ENCODE peak calls at places on chromosomes 2 and 18, in eight cellular contexts. T is PC-9, H is brain microvascular endothelial cell, K is cardiac muscle cell, S is adrenal gland, G is heart left ventricle, Q is stomach, W is thyroid gland. O is an unnamed sample.

GRCh38 chr2:240957656-240958365 is 40.6 kb upstream of the SNED1 start:
- DNase-seq in T (no peak), H (no peak), K (peak), S (peak), G (peak), Q (peak), W (peak), O (no peak)

GRCh38 chr2:22850310-22850709 is 534.7 kb upstream of the KLHL29 start:
- DNase-seq in T (no peak), H (no peak), K (no peak), S (no peak), G (no peak), Q (no peak), W (no peak), O (no peak)

GRCh38 chr2:183248866-183249567 is 124.8 kb downstream of the NUP35 start:
- DNase-seq in T (no peak), H (peak), K (peak), S (no peak), G (no peak), Q (no peak), W (no peak), O (peak)

GRCh38 chr18:6578686-6579085 is 150.8 kb upstream of the ARHGAP28 start:
- DNase-seq in T (no peak), H (no peak), K (no peak), S (no peak), G (no peak), Q (no peak), W (no peak), O (no peak)

GRCh38 chr18:51666717-51667320 is 469.3 kb upstream of the MEX3C start:
- DNase-seq in T (no peak), H (peak), K (peak), S (peak), G (peak), Q (peak), W (peak), O (peak)

GRCh38 chr2:172878260-172878659 is 142.6 kb downstream of the RAPGEF4 start:
- DNase-seq in T (no peak), H (peak), K (peak), S (no peak), G (no peak), Q (no peak), W (no peak), O (no peak)

GRCh38 chr2:31987454-31987853 is 23.4 kb downstream of the MEMO1 start:
- DNase-seq in T (no peak), H (peak), K (peak), S (no peak), G (no peak), Q (no peak), W (no peak), O (peak)

GRCh38 chr2:33436083-33436482 is 40.4 kb upstream of the RASGRP3 start:
- DNase-seq in T (no peak), H (no peak), K (peak), S (no peak), G (no peak), Q (no peak), W (no peak), O (no peak)

GRCh38 chr18:34837769-34838194 is 127.7 kb downstream of the DTNA start:
- DNase-seq in T (no peak), H (peak), K (peak), S (no peak), G (no peak), Q (no peak), W (peak), O (no peak)

GRCh38 chr2:200968735-200969134 is 5.3 kb upstream of the ORC2 start:
- DNase-seq in T (no peak), H (no peak), K (no peak), S (no peak), G (no peak), Q (no peak), W (no peak), O (no peak)

GRCh38 chr18:5393779-5394178 is 98.3 kb upstream of the ZBTB14 start:
- DNase-seq in T (no peak), H (peak), K (peak), S (no peak), G (no peak), Q (no peak), W (no peak), O (no peak)

GRCh38 chr2:9820020-9820973 is 23.0 kb upstream of the TAF1B start:
- DNase-seq in T (peak), H (peak), K (peak), S (no peak), G (no peak), Q (no peak), W (no peak), O (peak)

GRCh38 chr2:158460632-158461297 is 4.0 kb downstream of the PKP4 start:
- DNase-seq in T (no peak), H (no peak), K (peak), S (no peak), G (no peak), Q (no peak), W (no peak), O (no peak)

GRCh38 chr2:154489271-154489858 is 209.1 kb upstream of the KCNJ3 start:
- DNase-seq in T (no peak), H (no peak), K (no peak), S (no peak), G (no peak), Q (no peak), W (no peak), O (no peak)

GRCh38 chr18:48326901-48327675 is 82.1 kb downstream of the ZBTB7C start:
- DNase-seq in T (no peak), H (peak), K (peak), S (peak), G (no peak), Q (no peak), W (peak), O (peak)

GRCh38 chr2:172311921-172312345 is 115.5 kb upstream of the ITGA6 start:
- DNase-seq in T (no peak), H (no peak), K (peak), S (no peak), G (no peak), Q (peak), W (peak), O (no peak)

GRCh38 chr18:62326646-62327348 is 1.7 kb downstream of the TNFRSF11A start:
- DNase-seq in T (no peak), H (no peak), K (no peak), S (no peak), G (no peak), Q (no peak), W (no peak), O (no peak)

GRCh38 chr2:215364157-215365155 is 52.6 kb downstream of the ATIC start:
- DNase-seq in T (no peak), H (no peak), K (peak), S (no peak), G (no peak), Q (no peak), W (no peak), O (no peak)

GRCh38 chr2:70518557-70518956 is 35.1 kb downstream of the TGFA start:
- DNase-seq in T (no peak), H (no peak), K (no peak), S (no peak), G (no peak), Q (no peak), W (no peak), O (no peak)

GRCh38 chr2:240304746-240305161 is 130.7 kb upstream of the GPC1 start:
- DNase-seq in T (no peak), H (no peak), K (no peak), S (no peak), G (no peak), Q (no peak), W (no peak), O (no peak)

GRCh38 chr2:227411320-227411989 is 23.7 kb upstream of the SCYGR1 start:
- DNase-seq in T (peak), H (peak), K (peak), S (no peak), G (no peak), Q (no peak), W (no peak), O (peak)

GRCh38 chr2:68734688-68735525 is at the start of gene ARHGAP25:
- DNase-seq in T (no peak), H (no peak), K (no peak), S (no peak), G (no peak), Q (no peak), W (no peak), O (no peak)

GRCh38 chr18:2826581-2826980 is 20.2 kb upstream of the EMILIN2 start:
- DNase-seq in T (no peak), H (no peak), K (peak), S (no peak), G (no peak), Q (no peak), W (no peak), O (no peak)

GRCh38 chr18:77899972-77900754 is 650.5 kb downstream of the GALR1 start:
- DNase-seq in T (peak), H (peak), K (peak), S (peak), G (peak), Q (peak), W (peak), O (no peak)

GRCh38 chr2:208373460-208374089 is 33.0 kb upstream of the PTH2R start:
- DNase-seq in T (no peak), H (peak), K (peak), S (peak), G (no peak), Q (no peak), W (peak), O (peak)

DNA sequence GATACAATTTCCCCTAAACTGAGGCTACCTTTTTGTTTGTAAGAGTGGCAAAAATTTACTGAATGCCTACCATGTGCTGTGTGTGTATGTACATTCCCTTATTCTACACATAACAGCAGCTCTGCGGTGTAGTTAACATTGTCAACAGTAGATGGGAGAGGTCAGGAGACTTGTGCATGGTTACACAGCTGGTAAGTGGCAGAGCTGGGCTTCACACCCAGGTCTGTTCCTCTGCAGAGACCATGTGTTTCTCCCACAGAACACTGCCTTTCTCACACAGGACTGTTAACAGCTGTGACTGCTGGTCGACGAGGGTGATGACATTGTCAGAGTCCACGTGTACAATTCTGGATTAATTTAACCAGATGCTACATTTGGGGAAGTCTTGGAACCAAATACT is 49.1 kb downstream of the EML6 start:
- DNase-seq in T (no peak), H (peak), K (peak), S (no peak), G (no peak), Q (no peak), W (no peak), O (no peak)
- TF ChIP-seq CTCF in T (no peak), H (no peak), K (no peak), S (no peak), G (no peak), Q (no peak), W (no peak), O (no peak)

GRCh38 chr2:168624028-168624427 is 168.0 kb downstream of the CERS6 start:
- DNase-seq in T (no peak), H (no peak), K (no peak), S (no peak), G (no peak), Q (no peak), W (no peak), O (no peak)

GRCh38 chr2:168620554-168620953 is 164.5 kb downstream of the CERS6 start:
- DNase-seq in T (no peak), H (no peak), K (no peak), S (no peak), G (no peak), Q (no peak), W (no peak), O (no peak)

GRCh38 chr2:168626096-168626495 is 170.0 kb downstream of the CERS6 start:
- DNase-seq in T (no peak), H (no peak), K (no peak), S (no peak), G (no peak), Q (no peak), W (no peak), O (no peak)

GRCh38 chr2:168626610-168627009 is 170.5 kb downstream of the CERS6 start:
- DNase-seq in T (no peak), H (no peak), K (no peak), S (no peak), G (no peak), Q (no peak), W (no peak), O (no peak)

GRCh38 chr2:168622559-168622958 is 166.5 kb downstream of the CERS6 start:
- DNase-seq in T (no peak), H (no peak), K (no peak), S (no peak), G (no peak), Q (no peak), W (no peak), O (no peak)
- H3K27ac ChIP-seq in T (no peak), H (no peak), K (no peak), S (no peak), G (no peak), Q (no peak), W (no peak), O (no peak)

DNA sequence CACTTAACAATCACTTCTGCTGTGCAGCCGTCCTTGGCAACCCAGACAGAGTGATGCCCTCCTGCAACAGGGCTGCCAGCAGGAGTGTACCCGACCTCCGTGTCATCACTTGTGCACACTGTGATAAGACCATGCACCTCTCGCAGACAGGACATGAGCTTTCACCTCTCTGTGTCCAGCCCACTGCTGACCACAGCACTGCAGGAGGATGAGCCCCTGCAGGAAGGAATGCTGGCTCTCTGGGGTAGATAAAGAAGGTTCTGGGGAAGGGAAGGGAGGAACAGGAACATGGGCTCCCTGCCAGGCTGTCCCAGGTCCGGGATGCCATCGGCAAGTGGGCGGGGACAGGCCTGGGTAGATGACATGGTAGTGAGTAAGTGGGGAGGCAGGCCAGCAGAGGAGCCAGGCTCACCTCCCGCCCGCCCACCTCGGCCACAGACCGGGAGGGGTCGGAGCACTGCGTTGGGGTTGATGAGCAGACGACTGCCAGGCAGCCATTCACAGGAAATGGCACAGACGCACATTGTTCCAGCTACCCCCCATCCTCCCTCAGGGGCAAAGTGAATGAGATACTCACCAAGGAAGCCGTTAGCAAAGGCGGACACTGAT is 18.6 kb upstream of the COL6A3 start:
- DNase-seq in T (peak), H (peak), K (peak), S (no peak), G (no peak), Q (no peak), W (peak), O (peak)
- TF ChIP-seq CTCF in T (no peak), H (peak), K (peak), S (no peak), G (no peak), Q (no peak), W (no peak), O (peak)

GRCh38 chr18:79680891-79681339 is 1.3 kb downstream of the CTDP1 start:
- DNase-seq in T (no peak), H (no peak), K (no peak), S (no peak), G (no peak), Q (no peak), W (no peak), O (no peak)
- H3K27ac ChIP-seq in T (no peak), H (peak), K (no peak), S (no peak), G (no peak), Q (peak), W (no peak), O (no peak)

DNA sequence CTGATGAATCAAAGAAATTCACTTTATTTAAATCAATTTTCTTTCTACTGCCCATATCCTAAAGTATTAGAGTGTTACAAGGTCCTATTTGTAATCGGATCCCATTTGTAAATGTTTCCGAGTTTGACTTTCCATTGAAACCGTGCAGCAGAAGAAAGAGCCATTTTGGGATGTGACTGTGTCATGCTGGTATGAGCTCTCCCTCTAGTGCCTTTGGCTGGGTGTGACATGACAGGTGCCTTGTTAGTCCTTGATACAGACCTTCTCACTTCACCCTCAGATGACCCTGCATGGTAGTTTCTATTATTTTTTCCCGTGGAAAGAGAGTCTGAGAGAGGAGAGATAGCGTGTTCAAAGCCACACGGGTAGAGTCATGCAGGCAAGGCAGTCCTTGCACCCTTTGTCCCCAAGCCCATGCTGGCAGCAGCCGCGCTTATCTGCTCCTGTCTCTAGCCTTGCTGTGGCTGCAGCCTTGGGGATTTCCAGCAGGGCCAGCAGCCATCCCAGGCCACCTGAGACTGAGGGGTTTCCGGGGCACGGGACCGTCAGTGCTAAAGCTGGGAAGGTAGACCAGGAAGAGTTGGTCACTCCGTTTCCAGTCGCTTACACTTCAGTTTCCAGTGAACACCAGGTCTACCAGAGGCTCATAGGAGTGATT is 21.4 kb downstream of the CHMP1B start:
- DNase-seq in T (peak), H (no peak), K (peak), S (no peak), G (no peak), Q (peak), W (peak), O (no peak)
- TF ChIP-seq CTCF in T (peak), H (peak), K (peak), S (peak), G (peak), Q (no peak), W (peak), O (peak)